ENCODE peak calls at places on chromosomes 11 and 22, in four cellular contexts. X is AG04450, W is neural progenitor cell, N is sigmoid colon. S is an unnamed sample.
A peak's percentile ranks its signal among the peaks of the same experiment; 100 is the strongest.

GRCh38 chr11:59273008-59273841 is 60.5 kb upstream of the MPEG1 start:
- DNase-seq in X (no peak), W (no peak), N (no peak), S (no peak)

GRCh38 chr22:38030311-38031133 is 26.7 kb upstream of the PICK1 start:
- DNase-seq in X (no peak), W (peak; percentile 54), N (no peak), S (no peak)

GRCh38 chr11:2899080-2899783 is 13.7 kb upstream of the CDKN1C start:
- DNase-seq in X (no peak), W (no peak), N (peak; percentile 79), S (no peak)

GRCh38 chr11:15199693-15200092 is 85.0 kb downstream of the INSC start:
- DNase-seq in X (no peak), W (no peak), N (no peak), S (peak; percentile 84)

GRCh38 chr11:8167796-8168195 is 1.0 kb downstream of the RIC3 start:
- DNase-seq in X (no peak), W (peak; percentile 46), N (no peak), S (no peak)

GRCh38 chr11:77199346-77199745 is 71.3 kb downstream of the MYO7A start:
- DNase-seq in X (no peak), W (no peak), N (peak; percentile 59), S (peak; percentile 26)

GRCh38 chr11:73087730-73088129 is 54.4 kb downstream of the FCHSD2 start:
- DNase-seq in X (no peak), W (no peak), N (no peak), S (no peak)

GRCh38 chr11:16013242-16013641 is 343.1 kb downstream of the SOX6 start:
- DNase-seq in X (no peak), W (no peak), N (no peak), S (no peak)

GRCh38 chr11:105106140-105106539 is 33.4 kb downstream of the CARD18 start:
- DNase-seq in X (no peak), W (no peak), N (no peak), S (no peak)

GRCh38 chr22:30245181-30245984 is 1.2 kb downstream of the LIF start:
- DNase-seq in X (no peak), W (no peak), N (no peak), S (no peak)

GRCh38 chr11:19279455-19279854 is 38.7 kb upstream of the E2F8 start:
- DNase-seq in X (no peak), W (no peak), N (no peak), S (no peak)

GRCh38 chr11:23359297-23359696 is 499.0 kb upstream of the CCDC179 start:
- DNase-seq in X (peak; percentile 88), W (no peak), N (no peak), S (no peak)

GRCh38 chr11:12008790-12009616 is 577 bp upstream of the DKK3 start:
- DNase-seq in X (no peak), W (peak; percentile 89), N (peak; percentile 76), S (peak; percentile 85)

GRCh38 chr11:101046947-101047346 is 82.7 kb downstream of the PGR start:
- DNase-seq in X (no peak), W (no peak), N (no peak), S (no peak)

GRCh38 chr22:19871845-19872778 is 17.4 kb upstream of the GNB1L start:
- DNase-seq in X (no peak), W (no peak), N (peak; percentile 57), S (peak; percentile 43)

GRCh38 chr22:47434336-47435203 is 672.1 kb downstream of the TBC1D22A start:
- DNase-seq in X (no peak), W (no peak), N (peak; percentile 25), S (no peak)

GRCh38 chr11:65884716-65885092 is 3.6 kb downstream of the FIBP start:
- DNase-seq in X (no peak), W (peak; percentile 88), N (peak; percentile 88), S (peak; percentile 92)

GRCh38 chr22:27941143-27941542 is 22.1 kb upstream of the PITPNB start:
- DNase-seq in X (no peak), W (no peak), N (no peak), S (no peak)

GRCh38 chr22:39724390-39724789 is 153.8 kb downstream of the CACNA1I start:
- DNase-seq in X (no peak), W (no peak), N (no peak), S (no peak)

GRCh38 chr22:19291218-19291579 is 320 bp downstream of the CLTCL1 start:
- DNase-seq in X (no peak), W (peak; percentile 73), N (peak; percentile 73), S (peak; percentile 66)

GRCh38 chr11:3155691-3156258 is 9.3 kb downstream of the OSBPL5 start:
- DNase-seq in X (no peak), W (no peak), N (peak; percentile 59), S (peak; percentile 75)

GRCh38 chr22:27032121-27032761 is 374.9 kb downstream of the MIAT start:
- DNase-seq in X (no peak), W (peak; percentile 11), N (peak; percentile 71), S (peak; percentile 91)

GRCh38 chr22:46879083-46879482 is 116.6 kb downstream of the TBC1D22A start:
- DNase-seq in X (no peak), W (no peak), N (no peak), S (no peak)

GRCh38 chr11:1303973-1304372 is 5.5 kb downstream of the TOLLIP start:
- DNase-seq in X (no peak), W (no peak), N (peak; percentile 82), S (no peak)

GRCh38 chr11:36296925-36297604 is 977 bp downstream of the PRR5L start:
- DNase-seq in X (peak; percentile 56), W (no peak), N (no peak), S (no peak)

GRCh38 chr11:14119357-14119756 is 156.8 kb downstream of the SPON1 start:
- DNase-seq in X (no peak), W (no peak), N (no peak), S (no peak)

GRCh38 chr11:32426819-32427615 is 8.3 kb downstream of the WT1 start:
- DNase-seq in X (no peak), W (peak; percentile 70), N (no peak), S (no peak)

GRCh38 chr11:8624698-8625097 is 30.7 kb upstream of the STK33 start:
- DNase-seq in X (no peak), W (no peak), N (no peak), S (no peak)

GRCh38 chr11:129277216-129277838 is 85.2 kb upstream of the ARHGAP32 start:
- DNase-seq in X (no peak), W (no peak), N (no peak), S (no peak)

GRCh38 chr11:17197431-17197898 is 10.3 kb downstream of the PIK3C2A start:
- DNase-seq in X (no peak), W (no peak), N (no peak), S (no peak)

GRCh38 chr11:63489879-63490278 is 1.1 kb downstream of the PLAAT5 start:
- DNase-seq in X (no peak), W (peak; percentile 75), N (no peak), S (no peak)

GRCh38 chr11:131486937-131487336 is 116.5 kb downstream of the NTM start:
- DNase-seq in X (no peak), W (no peak), N (peak; percentile 82), S (no peak)

GRCh38 chr11:131483877-131484276 is 113.5 kb downstream of the NTM start:
- DNase-seq in X (no peak), W (peak; percentile 71), N (no peak), S (no peak)

GRCh38 chr11:131481317-131481716 is 110.9 kb downstream of the NTM start:
- DNase-seq in X (no peak), W (no peak), N (peak; percentile 87), S (no peak)

GRCh38 chr11:131486100-131486499 is 115.7 kb downstream of the NTM start:
- DNase-seq in X (no peak), W (no peak), N (no peak), S (no peak)

DNA sequence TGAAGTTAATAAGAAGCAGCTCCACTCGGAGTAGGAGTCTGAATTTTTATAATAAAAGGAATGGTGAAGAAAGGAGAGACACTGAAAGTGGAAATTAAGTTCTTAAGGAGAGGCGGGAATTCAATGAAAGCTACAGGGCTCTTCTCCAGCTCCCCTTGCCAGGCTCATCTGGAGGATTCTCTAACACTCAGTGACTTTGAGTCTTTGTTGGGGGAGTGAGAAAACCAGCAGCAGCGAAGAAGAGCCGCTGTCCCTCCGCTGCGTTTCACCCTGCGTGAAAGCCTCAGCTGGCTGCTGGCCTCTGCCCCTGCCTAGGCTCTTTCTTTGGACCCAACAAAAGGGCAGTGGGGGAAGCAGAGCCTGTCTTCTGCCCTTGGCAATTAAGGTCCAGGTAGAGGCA is 113.0 kb downstream of the NTM start:
- DNase-seq in X (no peak), W (peak; percentile 51), N (no peak), S (no peak)
- H3K4me3 ChIP-seq in X (no peak overlapping the region), W (no peak overlapping the region), N (no peak overlapping the region), S (no peak overlapping the region)

DNA sequence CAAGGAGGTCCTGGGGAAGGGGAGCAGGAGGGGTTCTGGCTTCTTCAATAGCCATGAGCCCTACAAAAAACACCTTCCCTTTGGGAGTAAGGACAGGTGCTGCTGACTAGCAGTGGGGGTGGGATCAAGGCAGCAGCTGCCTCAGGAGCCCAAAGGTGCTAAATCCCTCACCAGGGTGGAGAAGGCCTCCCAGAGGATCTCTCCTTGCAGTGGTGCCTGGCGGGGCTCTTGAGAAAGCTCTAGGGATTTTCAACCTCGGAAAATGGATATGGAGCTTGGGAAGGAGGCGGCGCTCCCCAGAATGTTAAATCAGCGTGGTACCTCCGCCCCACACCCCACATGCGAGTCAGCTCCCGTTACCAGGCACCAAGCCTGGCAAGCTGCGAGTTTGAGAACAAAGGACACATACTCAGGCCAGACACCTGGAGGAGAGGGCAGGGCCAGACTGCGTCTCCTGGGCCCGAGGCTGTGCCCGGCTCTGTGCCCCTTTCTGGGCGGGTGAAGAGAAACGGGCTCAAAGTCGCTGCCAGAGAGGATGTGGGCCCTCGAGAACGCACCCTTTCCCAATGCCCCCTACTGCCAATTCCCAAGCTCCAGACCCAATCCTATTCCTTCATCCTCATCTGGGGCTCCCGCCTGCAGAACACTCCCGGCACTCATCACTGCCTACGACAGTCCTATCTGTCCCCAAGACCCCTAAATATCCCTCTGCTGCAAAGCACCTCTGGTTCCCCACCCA is 139.0 kb downstream of the BRD1 start:
- DNase-seq in X (no peak), W (no peak), N (no peak), S (no peak)
- H3K9me3 ChIP-seq in X (peaks cover 69% of the 10 kb centered on the region), W (no peaks in the 10 kb centered on the region), N (no peaks in the 10 kb centered on the region), S (peaks cover 2% of the 10 kb centered on the region)

GRCh38 chr11:112623057-112623456 is 338.2 kb upstream of the NCAM1 start:
- DNase-seq in X (no peak), W (no peak), N (no peak), S (no peak)
- H3K27ac ChIP-seq in X (no peak overlapping the region), W (no peak overlapping the region), N (no peak overlapping the region), S (no peak overlapping the region)

DNA sequence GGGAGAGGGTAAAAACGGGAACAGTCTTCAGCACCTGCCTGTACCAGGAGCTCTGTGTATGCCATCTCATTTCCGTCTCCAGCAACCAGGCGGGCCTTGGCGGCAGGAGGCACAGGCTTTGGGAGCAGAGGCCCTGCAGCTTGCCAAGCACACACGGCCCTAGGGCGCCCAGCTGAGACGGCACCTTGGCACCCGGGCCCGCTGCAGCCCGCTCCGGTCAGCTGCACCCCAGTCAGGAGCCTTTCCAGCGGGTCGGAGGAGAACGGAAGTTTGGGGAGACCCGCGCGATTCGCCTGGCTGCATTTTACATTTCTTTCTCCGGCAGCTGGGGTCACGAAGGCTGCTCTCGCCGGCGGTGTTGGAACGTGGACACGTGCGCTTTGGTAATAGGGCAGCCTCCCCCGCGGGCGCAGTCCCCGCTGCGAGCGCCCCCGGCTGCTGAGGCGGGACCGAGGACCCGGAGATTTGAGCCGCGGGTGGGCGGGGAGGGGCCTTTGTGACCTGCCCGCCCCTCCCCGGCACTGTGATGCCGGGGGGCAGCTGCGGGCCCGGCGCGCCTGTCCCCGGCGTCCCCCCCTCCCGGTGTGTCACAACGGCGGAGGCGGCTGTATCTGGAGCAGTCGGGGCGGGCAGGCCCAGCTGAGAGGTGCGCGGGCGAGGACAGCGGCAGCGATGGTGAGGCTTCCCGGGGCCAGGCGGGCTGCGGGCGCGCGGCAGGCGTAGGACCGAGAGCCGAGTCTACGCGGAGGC is at the start of gene TUBA8:
- DNase-seq in X (no peak), W (peak; percentile 72), N (no peak), S (no peak)
- H3K4me3 ChIP-seq in X (peak within 1 kb of the TSS; percentile 53), W (peak within 1 kb of the TSS; percentile 49), N (peak within 1 kb of the TSS; percentile 41), S (peak within 1 kb of the TSS; percentile 55)